ENCODE peak calls at places on chromosomes 13 and 19, in five cellular contexts. One of them, this sample, is unnamed.

GRCh38 chr13:101434486-101434885 is 18.0 kb upstream of the ITGBL1 start:
- DNase-seq in CD8-positive, alpha-beta T cell: no peak
- DNase-seq in heart left ventricle: no peak
- DNase-seq in mesothelial cell of epicardium: no peak
- DNase-seq in colonic mucosa: no peak
- DNase-seq in this sample: no peak

GRCh38 chr13:47845981-47846380 is 155.1 kb downstream of the SUCLA2 start:
- DNase-seq in CD8-positive, alpha-beta T cell: no peak
- DNase-seq in heart left ventricle: no peak
- DNase-seq in mesothelial cell of epicardium: no peak
- DNase-seq in colonic mucosa: no peak
- DNase-seq in this sample: no peak

GRCh38 chr19:6222884-6223283 is 56.9 kb downstream of the MLLT1 start:
- DNase-seq in CD8-positive, alpha-beta T cell: no peak
- DNase-seq in heart left ventricle: no peak
- DNase-seq in mesothelial cell of epicardium: no peak
- DNase-seq in colonic mucosa: no peak
- DNase-seq in this sample: no peak

GRCh38 chr19:58575183-58576041 is 2.3 kb upstream of the MZF1 start:
- DNase-seq in CD8-positive, alpha-beta T cell: peak
- DNase-seq in heart left ventricle: peak
- DNase-seq in mesothelial cell of epicardium: peak
- DNase-seq in colonic mucosa: peak
- DNase-seq in this sample: peak

GRCh38 chr19:45141203-45141900 is 19.4 kb downstream of the NKPD1 start:
- DNase-seq in CD8-positive, alpha-beta T cell: no peak
- DNase-seq in heart left ventricle: no peak
- DNase-seq in mesothelial cell of epicardium: no peak
- DNase-seq in colonic mucosa: no peak
- DNase-seq in this sample: no peak

GRCh38 chr13:82800391-82800790 is 1081.9 kb downstream of the SLITRK1 start:
- DNase-seq in CD8-positive, alpha-beta T cell: no peak
- DNase-seq in heart left ventricle: no peak
- DNase-seq in mesothelial cell of epicardium: no peak
- DNase-seq in colonic mucosa: no peak
- DNase-seq in this sample: no peak

GRCh38 chr13:111906816-111907215 is 160.1 kb upstream of the SOX1 start:
- DNase-seq in CD8-positive, alpha-beta T cell: no peak
- DNase-seq in heart left ventricle: no peak
- DNase-seq in mesothelial cell of epicardium: peak
- DNase-seq in colonic mucosa: no peak
- DNase-seq in this sample: peak

GRCh38 chr19:6779204-6779603 is 6.7 kb downstream of the VAV1 start:
- DNase-seq in CD8-positive, alpha-beta T cell: no peak
- DNase-seq in heart left ventricle: no peak
- DNase-seq in mesothelial cell of epicardium: no peak
- DNase-seq in colonic mucosa: no peak
- DNase-seq in this sample: no peak

GRCh38 chr19:34336781-34337271 is 28.2 kb upstream of the GPI start:
- DNase-seq in CD8-positive, alpha-beta T cell: peak
- DNase-seq in heart left ventricle: no peak
- DNase-seq in mesothelial cell of epicardium: no peak
- DNase-seq in colonic mucosa: no peak
- DNase-seq in this sample: no peak

GRCh38 chr19:29581398-29581797 is 24.7 kb upstream of the POP4 start:
- DNase-seq in CD8-positive, alpha-beta T cell: no peak
- DNase-seq in heart left ventricle: no peak
- DNase-seq in mesothelial cell of epicardium: no peak
- DNase-seq in colonic mucosa: no peak
- DNase-seq in this sample: no peak

GRCh38 chr13:101703838-101704237 is 251.4 kb downstream of the ITGBL1 start:
- DNase-seq in CD8-positive, alpha-beta T cell: no peak
- DNase-seq in heart left ventricle: no peak
- DNase-seq in mesothelial cell of epicardium: no peak
- DNase-seq in colonic mucosa: no peak
- DNase-seq in this sample: no peak

GRCh38 chr13:69566104-69566716 is 541.4 kb upstream of the ATXN8OS start:
- DNase-seq in CD8-positive, alpha-beta T cell: no peak
- DNase-seq in heart left ventricle: no peak
- DNase-seq in mesothelial cell of epicardium: no peak
- DNase-seq in colonic mucosa: no peak
- DNase-seq in this sample: no peak

GRCh38 chr19:45023048-45023447 is 15.8 kb upstream of the CLASRP start:
- DNase-seq in CD8-positive, alpha-beta T cell: no peak
- DNase-seq in heart left ventricle: no peak
- DNase-seq in mesothelial cell of epicardium: no peak
- DNase-seq in colonic mucosa: no peak
- DNase-seq in this sample: no peak

GRCh38 chr19:19591133-19591825 is 27.2 kb downstream of the PBX4 start:
- DNase-seq in CD8-positive, alpha-beta T cell: peak
- DNase-seq in heart left ventricle: no peak
- DNase-seq in mesothelial cell of epicardium: no peak
- DNase-seq in colonic mucosa: no peak
- DNase-seq in this sample: no peak

GRCh38 chr13:41649659-41650058 is 192.3 kb downstream of the RGCC start:
- DNase-seq in CD8-positive, alpha-beta T cell: no peak
- DNase-seq in heart left ventricle: no peak
- DNase-seq in mesothelial cell of epicardium: no peak
- DNase-seq in colonic mucosa: no peak
- DNase-seq in this sample: no peak

GRCh38 chr19:35757749-35758608 is at the start of gene PROSER3:
- DNase-seq in CD8-positive, alpha-beta T cell: peak
- DNase-seq in heart left ventricle: peak
- DNase-seq in mesothelial cell of epicardium: peak
- DNase-seq in colonic mucosa: peak
- DNase-seq in this sample: peak

GRCh38 chr19:1864480-1865171 is 1.2 kb upstream of the KLF16 start:
- DNase-seq in CD8-positive, alpha-beta T cell: no peak
- DNase-seq in heart left ventricle: peak
- DNase-seq in mesothelial cell of epicardium: peak
- DNase-seq in colonic mucosa: peak
- DNase-seq in this sample: no peak

GRCh38 chr19:49954092-49954825 is 6.7 kb downstream of the SIGLEC11 start:
- DNase-seq in CD8-positive, alpha-beta T cell: no peak
- DNase-seq in heart left ventricle: no peak
- DNase-seq in mesothelial cell of epicardium: no peak
- DNase-seq in colonic mucosa: no peak
- DNase-seq in this sample: no peak

GRCh38 chr19:11578342-11579142 is 1.1 kb upstream of the ACP5 start:
- DNase-seq in CD8-positive, alpha-beta T cell: peak
- DNase-seq in heart left ventricle: peak
- DNase-seq in mesothelial cell of epicardium: no peak
- DNase-seq in colonic mucosa: peak
- DNase-seq in this sample: no peak

DNA sequence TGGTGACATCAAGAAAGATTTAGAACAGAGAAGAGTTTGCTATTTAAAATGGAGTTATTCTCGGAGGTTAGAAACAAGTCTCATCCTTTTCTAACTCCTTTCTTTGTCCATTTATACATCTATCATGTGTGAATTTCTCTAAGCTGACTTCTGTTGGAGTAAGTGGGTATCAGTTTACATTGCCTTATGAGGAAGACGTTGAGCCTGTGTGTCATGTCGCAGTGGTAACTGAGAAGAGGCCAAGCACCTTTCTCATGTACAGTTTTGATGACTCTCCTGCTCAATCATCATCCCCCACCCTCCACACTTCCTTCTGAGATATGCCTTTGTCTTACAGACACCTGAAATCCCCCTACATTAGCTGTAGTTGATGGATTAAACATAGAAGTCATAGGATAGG is 624.8 kb downstream of the LIG4 start:
- DNase-seq in CD8-positive, alpha-beta T cell: no peak
- DNase-seq in heart left ventricle: no peak
- DNase-seq in mesothelial cell of epicardium: no peak
- DNase-seq in colonic mucosa: no peak
- DNase-seq in this sample: no peak
- TF ChIP-seq CTCF in CD8-positive, alpha-beta T cell: no peak
- TF ChIP-seq CTCF in heart left ventricle: no peak
- TF ChIP-seq CTCF in mesothelial cell of epicardium: no peak
- TF ChIP-seq CTCF in colonic mucosa: no peak
- TF ChIP-seq CTCF in this sample: no peak

DNA sequence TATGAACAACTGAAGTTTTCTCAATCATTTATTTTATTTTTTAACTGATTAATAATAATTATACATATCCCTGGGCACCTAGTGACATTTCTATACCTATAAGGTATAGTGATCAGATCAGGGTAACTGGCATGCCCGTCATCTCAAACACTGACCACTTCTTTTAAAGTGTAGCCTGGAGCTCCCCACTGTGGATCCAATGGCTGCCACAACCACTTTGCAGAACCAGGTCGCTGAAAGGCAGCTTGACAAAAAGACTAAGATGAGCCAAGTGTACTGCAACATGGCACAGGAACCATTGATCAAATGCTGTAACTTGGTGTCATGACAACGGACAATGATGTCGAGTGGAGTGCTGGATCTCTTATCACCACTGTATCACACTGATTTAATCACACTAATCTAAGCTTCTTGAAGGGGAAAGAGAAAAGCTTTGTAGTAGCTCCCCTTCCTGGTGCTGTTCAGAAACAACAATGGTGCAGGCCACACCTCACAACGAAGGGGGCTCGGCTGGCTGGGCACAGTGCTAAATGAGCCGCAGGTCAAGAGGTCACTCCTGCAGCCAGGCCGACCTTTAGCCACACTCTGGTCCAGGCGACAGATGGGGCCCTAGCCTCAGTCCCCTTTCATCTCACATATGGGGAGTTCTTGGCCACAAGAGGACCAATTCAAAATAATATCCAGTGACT is 2.3 kb upstream of the TNFRSF19 start:
- DNase-seq in CD8-positive, alpha-beta T cell: no peak
- DNase-seq in heart left ventricle: no peak
- DNase-seq in mesothelial cell of epicardium: no peak
- DNase-seq in colonic mucosa: no peak
- DNase-seq in this sample: no peak
- TF ChIP-seq CTCF in CD8-positive, alpha-beta T cell: no peak
- TF ChIP-seq CTCF in heart left ventricle: no peak
- TF ChIP-seq CTCF in mesothelial cell of epicardium: no peak
- TF ChIP-seq CTCF in colonic mucosa: no peak
- TF ChIP-seq CTCF in this sample: no peak

GRCh38 chr19:42325308-42325895 is at the start of gene MEGF8:
- DNase-seq in CD8-positive, alpha-beta T cell: peak
- DNase-seq in heart left ventricle: peak
- DNase-seq in mesothelial cell of epicardium: peak
- DNase-seq in colonic mucosa: peak
- DNase-seq in this sample: peak
- TF ChIP-seq CTCF in CD8-positive, alpha-beta T cell: no peak
- TF ChIP-seq CTCF in heart left ventricle: peak
- TF ChIP-seq CTCF in mesothelial cell of epicardium: peak
- TF ChIP-seq CTCF in colonic mucosa: peak
- TF ChIP-seq CTCF in this sample: no peak

DNA sequence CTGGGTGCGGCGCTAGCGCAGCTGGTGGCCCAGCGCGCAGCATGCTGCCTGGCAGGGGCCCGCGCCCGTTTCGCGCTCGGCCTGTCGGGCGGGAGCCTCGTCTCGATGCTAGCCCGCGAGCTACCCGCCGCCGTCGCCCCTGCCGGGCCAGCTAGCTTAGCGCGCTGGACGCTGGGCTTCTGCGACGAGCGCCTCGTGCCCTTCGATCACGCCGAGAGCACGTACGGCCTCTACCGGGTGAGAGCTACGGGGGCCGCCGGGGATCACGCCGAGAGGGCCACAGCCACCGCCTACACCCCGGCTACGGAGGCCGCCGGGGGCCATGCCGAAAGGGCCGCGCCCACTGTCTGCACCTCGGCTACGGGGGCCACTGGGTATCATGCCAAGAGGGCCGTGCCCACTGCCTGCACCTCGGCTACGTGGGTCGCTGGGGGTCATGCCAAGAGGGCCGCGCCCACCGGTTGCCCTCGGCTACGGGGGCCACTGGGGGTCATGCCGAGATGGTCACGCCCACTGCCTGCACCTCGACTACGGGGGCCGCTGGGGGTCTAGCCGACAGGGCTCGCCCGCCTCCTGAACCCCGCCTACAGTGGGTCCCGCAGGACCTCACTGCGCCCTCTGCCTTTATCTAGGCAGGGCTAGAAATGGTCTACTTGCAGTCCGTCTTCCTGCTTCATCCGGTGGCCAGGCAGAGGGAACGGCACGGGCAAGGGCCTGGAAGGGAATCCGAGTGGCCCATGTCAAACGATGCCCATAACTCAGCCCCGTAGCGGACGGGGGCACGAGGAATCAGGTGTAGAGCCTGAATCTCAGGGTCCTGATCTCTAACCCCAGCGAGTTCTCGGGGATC is 500 bp downstream of the PGLS start:
- DNase-seq in CD8-positive, alpha-beta T cell: peak
- DNase-seq in heart left ventricle: peak
- DNase-seq in mesothelial cell of epicardium: no peak
- DNase-seq in colonic mucosa: peak
- DNase-seq in this sample: peak
- TF ChIP-seq CTCF in CD8-positive, alpha-beta T cell: no peak
- TF ChIP-seq CTCF in heart left ventricle: peak
- TF ChIP-seq CTCF in mesothelial cell of epicardium: no peak
- TF ChIP-seq CTCF in colonic mucosa: no peak
- TF ChIP-seq CTCF in this sample: no peak

GRCh38 chr13:97030705-97031452 is 36.6 kb upstream of the OXGR1 start:
- DNase-seq in CD8-positive, alpha-beta T cell: no peak
- DNase-seq in heart left ventricle: no peak
- DNase-seq in mesothelial cell of epicardium: no peak
- DNase-seq in colonic mucosa: no peak
- DNase-seq in this sample: no peak
- TF ChIP-seq CTCF in CD8-positive, alpha-beta T cell: no peak
- TF ChIP-seq CTCF in heart left ventricle: no peak
- TF ChIP-seq CTCF in mesothelial cell of epicardium: no peak
- TF ChIP-seq CTCF in colonic mucosa: no peak
- TF ChIP-seq CTCF in this sample: peak